ENCODE peak calls at places on chromosomes 2 and 18, in seven cellular contexts. Y, M, V, N, A, T and I are unnamed samples.
A peak's percentile ranks its signal among the peaks of the same experiment; 100 is the strongest.

GRCh38 chr2:8662239-8662879 is 19.5 kb upstream of the ID2 start:
- DNase-seq in V (no peak), N (no peak), M (no peak), Y (no peak), T (no peak), A (peak; percentile 82), I (no peak)

GRCh38 chr18:46220116-46220515 is 115.9 kb downstream of the HAUS1 start:
- DNase-seq in A (peak; percentile 59), M (no peak), Y (no peak), N (no peak), V (no peak), T (no peak), I (no peak)

GRCh38 chr2:233486778-233487552 is 79.6 kb downstream of the USP40 start:
- DNase-seq in V (no peak), T (no peak), M (no peak), A (peak; percentile 94), Y (no peak), N (no peak), I (no peak)

GRCh38 chr2:120720176-120720575 is 15.5 kb upstream of the GLI2 start:
- DNase-seq in N (no peak), A (no peak), T (no peak), Y (no peak), M (no peak), V (no peak), I (no peak)

GRCh38 chr2:109156052-109156451 is 27.0 kb downstream of the SH3RF3 start:
- DNase-seq in T (no peak), A (peak; percentile 9), V (no peak), M (no peak), N (no peak), Y (no peak), I (no peak)

GRCh38 chr2:69241664-69242063 is 145.4 kb downstream of the GFPT1 start:
- DNase-seq in T (no peak), A (no peak), N (no peak), M (no peak), V (no peak), Y (peak; percentile 96), I (no peak)

GRCh38 chr18:56327171-56327885 is 311.1 kb downstream of the TXNL1 start:
- DNase-seq in T (no peak), M (no peak), A (no peak), V (no peak), Y (no peak), N (no peak), I (no peak)

GRCh38 chr2:110702981-110703380 is 25.1 kb upstream of the BUB1 start:
- DNase-seq in T (no peak), N (peak; percentile 36), Y (no peak), M (no peak), A (no peak), V (no peak), I (no peak)

GRCh38 chr18:6086731-6087130 is 191.4 kb upstream of the TMEM200C start:
- DNase-seq in M (no peak), A (no peak), V (no peak), N (no peak), Y (no peak), T (no peak), I (no peak)

GRCh38 chr2:11405599-11406491 is 60.1 kb downstream of the E2F6 start:
- DNase-seq in T (no peak), Y (no peak), M (no peak), V (no peak), A (peak; percentile 59), N (no peak), I (peak; percentile 70)

GRCh38 chr2:138327967-138328366 is 173.6 kb upstream of the SPOPL start:
- DNase-seq in N (no peak), M (no peak), V (no peak), Y (no peak), T (no peak), A (no peak), I (no peak)

GRCh38 chr2:136135924-136136906 is 18.3 kb upstream of the CXCR4 start:
- DNase-seq in V (no peak), M (peak; percentile 51), A (no peak), N (peak; percentile 95), T (no peak), Y (peak; percentile 57), I (no peak)

GRCh38 chr2:190649798-190650390 is 1.0 kb downstream of the NAB1 start:
- DNase-seq in N (peak; percentile 44), Y (no peak), V (no peak), M (no peak), T (peak; percentile 53), A (peak; percentile 56), I (no peak)

GRCh38 chr2:21821697-21822227 is 698.0 kb downstream of the TDRD15 start:
- DNase-seq in A (no peak), N (no peak), T (no peak), V (no peak), Y (no peak), M (no peak), I (no peak)

GRCh38 chr2:10241641-10242430 is 60.9 kb upstream of the HPCAL1 start:
- DNase-seq in Y (no peak), A (no peak), N (no peak), T (no peak), V (no peak), M (no peak), I (no peak)

GRCh38 chr2:55621802-55622201 is 4.4 kb upstream of the PPP4R3B start:
- DNase-seq in T (no peak), V (no peak), M (no peak), A (no peak), Y (no peak), N (no peak), I (no peak)

GRCh38 chr2:219296631-219297391 is 12.4 kb downstream of the PTPRN start:
- DNase-seq in V (no peak), A (no peak), T (no peak), Y (no peak), M (no peak), N (no peak), I (peak; percentile 12)

GRCh38 chr2:9951522-9952285 is at the start of gene GRHL1:
- DNase-seq in A (peak; percentile 88), T (peak; percentile 93), N (peak; percentile 74), V (peak; percentile 71), Y (peak; percentile 92), M (peak; percentile 99), I (peak; percentile 97)